ENCODE peak calls at places on chromosomes 3 and 15, in seven cellular contexts. N is ovary; R is NCI-H1930; U is nephron progenitor cell; L is lung microvascular endothelial cell; K is activated CD4-positive, alpha-beta T cell treated with anti-CD3 and anti-CD28 coated beads for 48 hours; G is mucosa of gallbladder. T is an unnamed sample.
A peak's percentile ranks its signal among the peaks of the same experiment; 100 is the strongest.

GRCh38 chr15:54345301-54345700 is 367.1 kb downstream of the UNC13C start:
- DNase-seq in K (no peak), G (no peak), L (no peak), N (no peak), U (no peak), R (no peak), T (no peak)

GRCh38 chr3:43738305-43738704 is 47.6 kb downstream of the ABHD5 start:
- DNase-seq in K (no peak), U (no peak), N (no peak), L (no peak), R (no peak), G (no peak), T (no peak)

GRCh38 chr15:45611305-45611704 is 23.5 kb upstream of the SQOR start:
- DNase-seq in N (no peak), L (peak; percentile 53), R (no peak), K (no peak), U (no peak), G (no peak), T (no peak)

GRCh38 chr3:187713504-187713903 is 11.1 kb upstream of the RTP2 start:
- DNase-seq in K (no peak), N (no peak), R (no peak), G (no peak), L (peak; percentile 61), U (no peak), T (no peak)

GRCh38 chr15:33592864-33593263 is 282.1 kb downstream of the RYR3 start:
- DNase-seq in R (no peak), K (no peak), U (no peak), L (no peak), G (no peak), N (no peak), T (no peak)

GRCh38 chr3:177340243-177340830 is 143.1 kb upstream of the TBL1XR1 start:
- DNase-seq in U (no peak), L (peak; percentile 50), K (no peak), R (no peak), G (no peak), N (no peak), T (no peak)

GRCh38 chr15:58182460-58183163 is 44.4 kb downstream of the AQP9 start:
- DNase-seq in K (peak; percentile 41), U (peak; percentile 69), R (no peak), L (peak; percentile 83), N (peak; percentile 33), G (peak; percentile 14), T (no peak)

GRCh38 chr3:9825461-9826040 is 15.5 kb downstream of the TTLL3 start:
- DNase-seq in L (no peak), K (no peak), G (no peak), U (no peak), R (no peak), N (no peak), T (no peak)

GRCh38 chr3:30658328-30659052 is 52.1 kb downstream of the TGFBR2 start:
- DNase-seq in U (no peak), K (peak; percentile 73), R (no peak), N (no peak), G (no peak), L (peak; percentile 58), T (no peak)

GRCh38 chr3:110485389-110485788 is 586.2 kb upstream of the NECTIN3 start:
- DNase-seq in G (no peak), R (no peak), K (no peak), L (no peak), N (no peak), U (no peak), T (no peak)

GRCh38 chr15:60363024-60363674 is 34.6 kb downstream of the ANXA2 start:
- DNase-seq in K (no peak), R (no peak), G (no peak), U (no peak), N (no peak), L (no peak), T (no peak)

GRCh38 chr3:140905557-140905956 is 36.1 kb upstream of the SLC25A36 start:
- DNase-seq in N (no peak), K (no peak), R (no peak), G (no peak), U (no peak), L (no peak), T (no peak)

GRCh38 chr3:156449712-156450574 is 105.0 kb downstream of the SSR3 start:
- DNase-seq in N (no peak), G (no peak), R (peak; percentile 7), U (peak; percentile 16), K (no peak), L (peak; percentile 69), T (no peak)

GRCh38 chr3:133168025-133168401 is 129.8 kb downstream of the TMEM108 start:
- DNase-seq in K (no peak), G (no peak), L (no peak), N (no peak), R (no peak), U (no peak), T (no peak)

GRCh38 chr3:107963581-107963980 is 127.2 kb downstream of the CD47 start:
- DNase-seq in L (no peak), U (no peak), N (no peak), R (no peak), K (no peak), G (no peak), T (no peak)

GRCh38 chr3:11085078-11085840 is 69.0 kb upstream of the HRH1 start:
- DNase-seq in N (no peak), L (no peak), R (no peak), K (no peak), U (no peak), G (no peak), T (no peak)

GRCh38 chr3:7999363-7999762 is 502.3 kb upstream of the LMCD1 start:
- DNase-seq in R (no peak), N (no peak), L (no peak), K (no peak), G (no peak), U (no peak), T (no peak)

GRCh38 chr3:189143321-189143720 is 28.4 kb upstream of the TPRG1 start:
- DNase-seq in L (no peak), R (no peak), G (no peak), U (no peak), N (no peak), K (no peak), T (no peak)

GRCh38 chr3:157347577-157348303 is 88.9 kb upstream of the PTX3 start:
- DNase-seq in U (peak; percentile 23), R (no peak), K (no peak), L (no peak), G (no peak), N (no peak), T (no peak)

GRCh38 chr15:60507596-60508424 is 28.9 kb upstream of the ICE2 start:
- DNase-seq in U (peak; percentile 33), R (no peak), G (peak; percentile 57), K (peak; percentile 53), L (peak; percentile 77), N (no peak), T (no peak)

GRCh38 chr3:115792206-115792955 is 169.1 kb downstream of the GAP43 start:
- DNase-seq in K (peak; percentile 18), U (no peak), G (peak; percentile 51), R (no peak), L (no peak), N (no peak), T (no peak)

GRCh38 chr15:69384626-69385025 is 29.5 kb upstream of the KIF23 start:
- DNase-seq in N (no peak), R (no peak), U (no peak), K (no peak), G (no peak), L (no peak), T (no peak)

GRCh38 chr3:142857056-142857455 is 31.8 kb downstream of the PCOLCE2 start:
- DNase-seq in L (no peak), N (no peak), K (no peak), R (no peak), U (no peak), G (peak; percentile 72), T (no peak)

GRCh38 chr3:72996121-72996472 is 514 bp upstream of the PPP4R2 start:
- DNase-seq in U (no peak), R (no peak), N (peak; percentile 55), G (no peak), L (no peak), K (peak; percentile 18), T (peak; percentile 49)

GRCh38 chr3:41318520-41318919 is 119.2 kb downstream of the CTNNB1 start:
- DNase-seq in L (no peak), R (no peak), N (no peak), U (no peak), K (no peak), G (peak; percentile 22), T (no peak)

GRCh38 chr15:61038910-61039309 is 190.2 kb downstream of the RORA start:
- DNase-seq in K (no peak), N (no peak), G (no peak), U (no peak), R (no peak), L (no peak), T (no peak)

GRCh38 chr3:29168686-29169085 is 112.2 kb upstream of the RBMS3 start:
- DNase-seq in U (no peak), R (no peak), N (no peak), K (no peak), L (no peak), G (no peak), T (no peak)

GRCh38 chr3:124888482-124889441 is 1.6 kb upstream of the ITGB5 start:
- DNase-seq in G (no peak), R (no peak), U (no peak), K (no peak), N (no peak), L (no peak), T (no peak)

GRCh38 chr15:92069308-92070244 is 216.1 kb downstream of the SLCO3A1 start:
- DNase-seq in U (no peak), K (peak; percentile 60), N (no peak), L (no peak), G (peak; percentile 52), R (no peak), T (peak; percentile 81)